ENCODE peak calls at places on chromosome X, in seven cellular contexts. H is upper lobe of left lung, E is cardiac muscle cell, S is body of pancreas, L is AG04450, X is psoas muscle, D is IMR-90. P is an unnamed sample.

GRCh38 chrX:41558531-41558930 is 111.4 kb downstream of the NYX start:
- DNase-seq in H (no peak), E (peak), S (no peak), L (no peak), X (no peak), D (peak), P (no peak)

GRCh38 chrX:133005038-133005437 is 46.6 kb upstream of the HS6ST2 start:
- DNase-seq in H (no peak), E (peak), S (no peak), L (no peak), X (no peak), D (peak), P (no peak)

GRCh38 chrX:49177338-49177833 is 5.7 kb downstream of the PLP2 start:
- DNase-seq in H (peak), E (no peak), S (no peak), L (no peak), X (no peak), D (no peak), P (no peak)

GRCh38 chrX:6363193-6363592 is 134.5 kb upstream of the NLGN4X start:
- DNase-seq in H (no peak), E (peak), S (no peak), L (no peak), X (no peak), D (no peak), P (no peak)

GRCh38 chrX:150763810-150764209 is 70.6 kb downstream of the MTMR1 start:
- DNase-seq in H (no peak), E (no peak), S (no peak), L (no peak), X (no peak), D (no peak), P (no peak)

GRCh38 chrX:130414800-130415199 is 13.0 kb downstream of the RBMX2 start:
- DNase-seq in H (no peak), E (no peak), S (no peak), L (no peak), X (no peak), D (no peak), P (no peak)

GRCh38 chrX:148871422-148872152 is 371.2 kb downstream of the AFF2 start:
- DNase-seq in H (no peak), E (no peak), S (no peak), L (peak), X (no peak), D (peak), P (no peak)

GRCh38 chrX:118975831-118976598 is 1.6 kb downstream of the LONRF3 start:
- DNase-seq in H (peak), E (peak), S (peak), L (no peak), X (peak), D (peak), P (peak)

GRCh38 chrX:71532078-71532752 is 689 bp upstream of the OGT start:
- DNase-seq in H (no peak), E (no peak), S (peak), L (no peak), X (no peak), D (peak), P (no peak)

GRCh38 chrX:96909291-96909690 is 25.6 kb downstream of the RPA4 start:
- DNase-seq in H (no peak), E (no peak), S (no peak), L (no peak), X (no peak), D (peak), P (no peak)

GRCh38 chrX:23788946-23789345 is 6.0 kb downstream of the SAT1 start:
- DNase-seq in H (no peak), E (no peak), S (no peak), L (no peak), X (no peak), D (no peak), P (no peak)

GRCh38 chrX:3230496-3230895 is 116.0 kb downstream of the MXRA5 start:
- DNase-seq in H (no peak), E (no peak), S (no peak), L (no peak), X (no peak), D (peak), P (no peak)

GRCh38 chrX:46582325-46582724 is 8.8 kb downstream of the CHST7 start:
- DNase-seq in H (no peak), E (no peak), S (no peak), L (no peak), X (no peak), D (peak), P (no peak)

GRCh38 chrX:116417214-116417613 is 19.2 kb upstream of the SLC6A14 start:
- DNase-seq in H (no peak), E (no peak), S (no peak), L (no peak), X (no peak), D (no peak), P (no peak)

GRCh38 chrX:132271330-132271729 is 52.1 kb upstream of the RAP2C start:
- DNase-seq in H (no peak), E (no peak), S (no peak), L (no peak), X (no peak), D (no peak), P (no peak)

GRCh38 chrX:103376979-103377324 is 614 bp downstream of the BEX3 start:
- DNase-seq in H (no peak), E (peak), S (peak), L (no peak), X (no peak), D (peak), P (peak)

GRCh38 chrX:74536142-74537010 is 78.0 kb downstream of the RLIM start:
- DNase-seq in H (peak), E (peak), S (peak), L (peak), X (peak), D (peak), P (peak)

GRCh38 chrX:120514236-120514635 is 45.1 kb upstream of the LAMP2 start:
- DNase-seq in H (no peak), E (no peak), S (peak), L (no peak), X (no peak), D (peak), P (no peak)

GRCh38 chrX:48736303-48736702 is 25.2 kb upstream of the GLOD5 start:
- DNase-seq in H (no peak), E (no peak), S (no peak), L (no peak), X (no peak), D (no peak), P (no peak)

GRCh38 chrX:39067866-39068265 is 266.6 kb downstream of the MID1IP1 start:
- DNase-seq in H (no peak), E (no peak), S (no peak), L (no peak), X (no peak), D (no peak), P (no peak)

GRCh38 chrX:10296581-10296980 is 139.8 kb downstream of the CLCN4 start:
- DNase-seq in H (no peak), E (no peak), S (no peak), L (peak), X (no peak), D (peak), P (no peak)

GRCh38 chrX:53882331-53882730 is 161.9 kb downstream of the PHF8 start:
- DNase-seq in H (no peak), E (peak), S (peak), L (peak), X (no peak), D (peak), P (no peak)

GRCh38 chrX:119698835-119699234 is 5.9 kb upstream of the SEPTIN6 start:
- DNase-seq in H (no peak), E (peak), S (no peak), L (no peak), X (no peak), D (peak), P (no peak)

DNA sequence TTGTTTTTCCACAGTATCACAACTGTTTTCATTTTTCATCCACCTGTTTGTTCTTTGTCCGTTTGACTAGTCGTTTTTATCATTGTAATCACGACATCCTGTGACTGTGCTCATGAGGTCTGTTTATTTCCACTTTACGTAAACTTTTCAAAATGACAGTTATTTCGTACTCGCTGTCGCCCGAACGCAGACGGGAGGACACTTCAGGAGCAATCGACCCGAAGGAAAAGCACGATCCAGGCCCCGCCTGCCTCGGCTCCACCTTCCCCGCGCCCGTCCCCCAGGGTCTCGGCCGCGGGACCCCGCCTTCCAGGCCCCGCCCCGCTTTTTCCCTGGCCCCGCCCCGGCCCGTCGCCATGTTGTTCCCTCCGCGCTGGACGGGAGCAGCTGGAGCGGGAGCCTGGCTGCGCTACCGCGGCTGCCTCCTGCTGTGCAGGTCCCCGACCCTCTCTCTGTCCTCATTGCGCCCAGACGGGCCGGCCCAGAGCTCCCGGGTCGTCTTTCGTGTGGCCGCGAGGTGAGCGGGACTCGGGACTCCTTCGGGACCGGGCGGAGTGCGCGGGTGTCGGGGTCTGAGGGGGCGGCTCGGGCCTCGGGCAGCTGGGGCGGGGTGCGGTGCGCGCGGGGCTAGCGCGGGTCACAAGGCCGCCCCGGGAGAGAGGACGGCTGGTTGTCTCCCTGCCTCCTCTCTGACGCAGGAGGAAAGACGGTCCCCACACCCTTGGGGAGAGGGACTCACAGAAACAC is at the start of gene RAB9A:
- DNase-seq in H (peak), E (peak), S (peak), L (peak), X (peak), D (peak), P (peak)
- H3K27ac ChIP-seq in H (peak), E (peak), S (peak), L (peak), X (peak), D (peak), P (peak)

GRCh38 chrX:30665471-30665870 is 12.2 kb downstream of the GK start:
- DNase-seq in H (no peak), E (no peak), S (no peak), L (no peak), X (no peak), D (peak), P (no peak)

GRCh38 chrX:30657542-30658238 is 4.5 kb downstream of the GK start:
- DNase-seq in H (no peak), E (no peak), S (no peak), L (no peak), X (no peak), D (peak), P (no peak)

GRCh38 chrX:30663317-30663716 is 10.1 kb downstream of the GK start:
- DNase-seq in H (no peak), E (no peak), S (no peak), L (no peak), X (no peak), D (no peak), P (no peak)

GRCh38 chrX:30659421-30659820 is 6.2 kb downstream of the GK start:
- DNase-seq in H (no peak), E (no peak), S (no peak), L (peak), X (no peak), D (peak), P (no peak)

GRCh38 chrX:30661228-30661627 is 8.0 kb downstream of the GK start:
- DNase-seq in H (no peak), E (no peak), S (no peak), L (no peak), X (no peak), D (no peak), P (no peak)
- TF ChIP-seq CTCF in H (no peak), E (no peak), S (no peak), L (no peak), X (no peak), D (no peak), P (no peak)

DNA sequence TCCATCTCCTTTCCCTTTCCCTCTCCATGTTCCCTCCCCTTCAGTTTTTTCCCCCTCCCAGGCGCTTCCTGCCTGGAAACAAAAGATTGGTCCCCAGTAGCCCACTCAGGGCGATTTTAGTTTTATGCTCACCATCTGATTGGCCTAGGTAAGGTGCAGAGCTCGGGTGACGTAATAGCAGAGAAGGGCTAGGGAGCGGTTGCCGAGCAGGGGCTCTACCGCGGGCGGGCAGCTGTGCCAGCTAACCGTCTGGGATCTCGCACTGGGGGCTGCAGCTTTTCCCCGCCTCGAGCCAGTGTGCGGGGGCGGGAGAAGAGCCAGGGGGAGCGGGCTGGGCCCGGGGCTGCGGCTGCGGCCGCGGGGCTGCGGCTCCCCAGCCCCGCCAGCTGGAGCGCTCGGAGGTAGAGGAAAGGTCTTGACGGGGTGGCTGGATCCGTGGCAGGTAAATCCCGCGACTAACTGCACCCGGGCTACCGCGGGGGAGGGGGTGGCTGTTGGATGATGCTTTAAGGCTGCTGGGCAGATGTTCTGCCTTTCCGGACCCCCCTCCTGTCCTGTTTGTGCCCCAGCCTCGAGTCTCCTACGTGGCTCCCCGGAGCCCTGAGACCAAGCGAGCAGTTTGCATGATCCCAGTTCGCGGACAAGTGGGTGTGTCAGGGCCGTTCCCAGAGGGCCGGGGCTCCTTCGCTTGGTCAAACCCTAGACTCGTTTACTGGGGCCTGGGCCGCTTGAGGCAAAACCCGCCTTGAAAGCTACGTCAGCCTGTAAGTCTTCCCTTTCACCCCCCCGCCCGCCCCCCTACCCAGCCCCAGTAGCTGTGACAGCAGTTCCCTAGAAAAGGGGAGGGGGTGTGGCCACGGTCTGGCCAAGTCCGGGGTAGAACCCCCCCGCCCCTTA is at the start of gene PAK3:
- DNase-seq in H (peak), E (peak), S (peak), L (peak), X (peak), D (peak), P (peak)
- H3K4me3 ChIP-seq in H (peak), E (peak), S (peak), L (peak), X (peak), D (peak), P (peak)

GRCh38 chrX:109839694-109840358 is 106.8 kb upstream of the ACSL4 start:
- DNase-seq in H (peak), E (no peak), S (no peak), L (no peak), X (peak), D (no peak), P (no peak)
- H3K27ac ChIP-seq in H (peak), E (no peak), S (no peak), L (peak), X (no peak), D (peak), P (no peak)

GRCh38 chrX:134908235-134908834 is 82.5 kb upstream of the SMIM10 start:
- DNase-seq in H (no peak), E (no peak), S (no peak), L (no peak), X (no peak), D (peak), P (no peak)
- TF ChIP-seq CTCF in H (no peak), E (peak), S (no peak), L (peak), X (no peak), D (peak), P (no peak)